ENCODE peak calls at places on chromosomes 13 and 19, in six cellular contexts. E is NCI-H1436; B is NCI-H774; V is heart left ventricle; T is B cell; K is activated T-cell treated with anti-CD3 and anti-CD28 coated beads, Interleukin-2, amount 50 U/mL, for 72 hours. S is an unnamed sample.

GRCh38 chr19:17337675-17338439 is 504 bp downstream of the GTPBP3 start:
- DNase-seq in E (no peak), T (peak), B (no peak), K (peak), V (no peak), S (no peak)

GRCh38 chr13:99859178-99860177 is 112.1 kb downstream of the ZIC5 start:
- DNase-seq in B (no peak), V (no peak), K (peak), E (no peak), T (no peak), S (no peak)

GRCh38 chr13:51849145-51850101 is 4.4 kb upstream of the TMEM272 start:
- DNase-seq in E (no peak), V (no peak), T (peak), B (no peak), K (peak), S (no peak)

GRCh38 chr13:104014803-104015645 is 948.8 kb upstream of the SLC10A2 start:
- DNase-seq in B (no peak), E (no peak), T (no peak), V (no peak), K (no peak), S (no peak)

GRCh38 chr13:60520902-60521563 is 124.0 kb downstream of the TDRD3 start:
- DNase-seq in E (no peak), K (no peak), T (no peak), B (no peak), V (no peak), S (no peak)

GRCh38 chr19:12783226-12783848 is 7.9 kb upstream of the JUNB start:
- DNase-seq in V (no peak), T (peak), B (no peak), K (no peak), E (no peak), S (no peak)

GRCh38 chr13:101190337-101190736 is 226.0 kb downstream of the NALCN start:
- DNase-seq in V (no peak), T (no peak), E (no peak), K (no peak), B (no peak), S (no peak)

GRCh38 chr19:51480590-51480989 is 2.3 kb downstream of the CEACAM18 start:
- DNase-seq in K (no peak), T (no peak), E (no peak), B (no peak), V (no peak), S (no peak)

GRCh38 chr13:33053397-33054066 is 37.3 kb downstream of the KL start:
- DNase-seq in B (no peak), E (no peak), V (no peak), T (no peak), K (no peak), S (no peak)